ENCODE peak calls at places on chromosomes 4 and X, in eight cellular contexts. E is vagina, S is A549, T is Peyer's patch, F is uterus, Z is adrenal gland, X is heart left ventricle, V is HCT116. J is an unnamed sample.
A peak's percentile ranks its signal among the peaks of the same experiment; 100 is the strongest.

GRCh38 chr4:139007640-139008039 is 7.9 kb upstream of the NOCT start:
- DNase-seq in E (no peak), S (no peak), T (no peak), F (no peak), Z (no peak), X (no peak), V (no peak), J (no peak)

GRCh38 chr4:26325191-26325590 is 4.4 kb downstream of the RBPJ start:
- DNase-seq in E (no peak), S (peak; percentile 31), T (no peak), F (no peak), Z (no peak), X (no peak), V (peak; percentile 35), J (no peak)

GRCh38 chr4:145828802-145829485 is 109.7 kb downstream of the ZNF827 start:
- DNase-seq in E (no peak), S (no peak), T (no peak), F (no peak), Z (no peak), X (no peak), V (no peak), J (no peak)

GRCh38 chr4:99687120-99687519 is 29.5 kb upstream of the C4orf54 start:
- DNase-seq in E (no peak), S (no peak), T (no peak), F (no peak), Z (no peak), X (no peak), V (no peak), J (no peak)

GRCh38 chrX:10156199-10157031 is at the start of gene CLCN4:
- DNase-seq in E (no peak), S (peak; percentile 47), T (no peak), F (no peak), Z (peak; percentile 64), X (peak; percentile 64), V (peak; percentile 10), J (peak; percentile 73)

GRCh38 chrX:48834383-48834709 is 1.1 kb downstream of the PCSK1N start:
- DNase-seq in E (no peak), S (peak; percentile 15), T (no peak), F (no peak), Z (no peak), X (no peak), V (no peak), J (no peak)

GRCh38 chr4:77418333-77418732 is 187.3 kb upstream of the CXCL13 start:
- DNase-seq in E (no peak), S (peak; percentile 23), T (no peak), F (no peak), Z (no peak), X (no peak), V (peak; percentile 24), J (no peak)

GRCh38 chr4:154569028-154569427 is 6.2 kb downstream of the FGB start:
- DNase-seq in E (no peak), S (peak; percentile 38), T (no peak), F (no peak), Z (no peak), X (no peak), V (no peak), J (no peak)

GRCh38 chr4:17324431-17324830 is 187.5 kb downstream of the QDPR start:
- DNase-seq in E (no peak), S (peak; percentile 18), T (no peak), F (peak; percentile 68), Z (peak; percentile 41), X (peak; percentile 46), V (peak; percentile 29), J (peak; percentile 22)
- TF ChIP-seq CTCF in E (no peak), S (peak; percentile 36), T (peak; percentile 37), F (peak; percentile 75), Z (peak; percentile 58), X (peak; percentile 54), V (peak; percentile 80), J (peak; percentile 41)

GRCh38 chr4:124157781-124158180 is 554.8 kb downstream of the ANKRD50 start:
- DNase-seq in E (no peak), S (no peak), T (no peak), F (no peak), Z (no peak), X (no peak), V (no peak), J (no peak)

GRCh38 chr4:124151031-124151430 is 561.5 kb downstream of the ANKRD50 start:
- DNase-seq in E (no peak), S (no peak), T (no peak), F (no peak), Z (no peak), X (no peak), V (no peak), J (no peak)

GRCh38 chr4:124155239-124155638 is 557.3 kb downstream of the ANKRD50 start:
- DNase-seq in E (no peak), S (no peak), T (no peak), F (no peak), Z (no peak), X (no peak), V (no peak), J (no peak)

GRCh38 chr4:124152130-124152529 is 560.4 kb downstream of the ANKRD50 start:
- DNase-seq in E (no peak), S (no peak), T (no peak), F (no peak), Z (no peak), X (no peak), V (no peak), J (no peak)
- H3K27ac ChIP-seq in E (no peak overlapping the region), S (no peak overlapping the region), T (no peak overlapping the region), F (no peak overlapping the region), Z (no peak overlapping the region), X (no peak overlapping the region), V (no peak overlapping the region), J (no peak overlapping the region)

GRCh38 chrX:68833448-68833805 is 4.6 kb downstream of the EFNB1 start:
- DNase-seq in E (no peak), S (no peak), T (no peak), F (no peak), Z (no peak), X (no peak), V (no peak), J (no peak)

GRCh38 chrX:68835104-68835442 is 6.3 kb downstream of the EFNB1 start:
- DNase-seq in E (peak; percentile 74), S (no peak), T (no peak), F (no peak), Z (peak; percentile 1), X (no peak), V (no peak), J (no peak)

GRCh38 chrX:68834371-68835103 is 5.7 kb downstream of the EFNB1 start:
- DNase-seq in E (peak; percentile 95), S (no peak), T (peak; percentile 58), F (no peak), Z (peak; percentile 5), X (no peak), V (no peak), J (no peak)

GRCh38 chrX:68832516-68833447 is 4.0 kb downstream of the EFNB1 start:
- DNase-seq in E (peak; percentile 81), S (no peak), T (no peak), F (no peak), Z (peak; percentile 9), X (no peak), V (no peak), J (no peak)

DNA sequence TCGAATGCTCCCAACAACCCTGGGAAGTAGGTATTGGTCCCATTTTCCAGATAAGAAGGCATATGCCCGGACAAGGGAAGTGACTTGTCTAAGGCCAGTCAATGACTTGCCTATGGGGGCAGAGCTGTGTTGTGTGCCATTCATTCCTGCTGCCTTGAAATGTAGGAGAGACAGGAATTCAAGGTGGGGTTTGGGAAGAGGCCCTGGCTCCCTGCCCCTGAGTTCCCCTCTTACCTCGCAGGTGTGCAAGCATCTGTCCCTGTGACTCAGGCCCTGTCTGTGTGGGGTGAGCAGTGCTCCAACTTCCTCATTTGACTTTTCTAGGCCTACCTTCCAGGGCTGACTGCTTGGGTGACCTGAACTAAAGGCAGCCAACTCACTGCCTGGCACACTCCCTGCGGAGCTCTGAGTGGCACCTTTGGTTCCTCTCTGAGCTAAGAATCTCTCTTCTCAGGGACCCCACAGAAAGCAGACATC is 5.1 kb downstream of the EFNB1 start:
- DNase-seq in E (peak; percentile 92), S (no peak), T (peak; percentile 59), F (no peak), Z (peak; percentile 4), X (no peak), V (no peak), J (peak; percentile 13)
- TF ChIP-seq POLR2A in E (no peak), S (no peak), T (no peak), F (no peak), Z (no peak), X (no peak), V (no peak), J (no peak)

DNA sequence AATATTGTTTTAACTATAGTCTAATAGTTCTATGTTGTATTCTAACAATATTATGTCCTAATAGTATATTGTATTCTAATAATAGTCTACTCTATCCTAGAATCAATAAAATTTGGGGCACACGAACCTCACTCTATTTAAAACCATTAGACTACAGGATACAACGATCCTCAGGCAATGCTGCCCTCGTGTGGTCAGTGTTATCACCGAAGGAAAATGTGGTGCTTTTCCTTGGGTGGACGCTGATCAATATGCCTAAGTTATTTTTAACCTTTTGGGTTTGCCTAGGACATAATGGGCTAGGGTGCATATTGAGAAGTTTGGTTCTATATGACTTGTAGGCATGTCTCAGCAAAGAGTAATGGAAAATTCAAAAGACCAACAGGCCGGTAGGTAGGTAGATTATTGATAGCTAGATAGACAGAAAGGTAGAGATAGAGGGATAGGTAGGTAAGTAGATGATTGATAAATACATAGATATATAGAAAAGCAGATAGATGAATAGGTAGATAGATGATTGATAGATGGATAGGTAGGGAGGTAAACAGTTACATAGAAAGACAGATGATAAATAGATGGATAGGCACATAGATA is 75.1 kb downstream of the PRKX start:
- DNase-seq in E (no peak), S (peak; percentile 37), T (peak; percentile 44), F (no peak), Z (peak; percentile 35), X (peak; percentile 14), V (peak; percentile 7), J (peak; percentile 48)
- TF ChIP-seq CTCF in E (peak; percentile 28), S (peak; percentile 65), T (peak; percentile 52), F (peak; percentile 23), Z (peak; percentile 75), X (peak; percentile 32), V (peak; percentile 32), J (peak; percentile 51)

GRCh38 chr4:86837651-86838050 is 11.5 kb downstream of the SLC10A6 start:
- DNase-seq in E (no peak), S (no peak), T (no peak), F (no peak), Z (no peak), X (no peak), V (no peak), J (no peak)
- H3K27ac ChIP-seq in E (peak overlapping the region; percentile 76), S (no peak overlapping the region), T (no peak overlapping the region), F (peak overlapping the region; percentile 46), Z (no peak overlapping the region), X (no peak overlapping the region), V (no peak overlapping the region), J (no peak overlapping the region)

GRCh38 chrX:140821280-140821679 is 111.7 kb downstream of the LINC00632 start:
- DNase-seq in E (no peak), S (no peak), T (no peak), F (no peak), Z (no peak), X (no peak), V (no peak), J (no peak)

GRCh38 chrX:140817943-140818342 is 108.4 kb downstream of the LINC00632 start:
- DNase-seq in E (no peak), S (peak; percentile 30), T (no peak), F (no peak), Z (no peak), X (no peak), V (no peak), J (no peak)

DNA sequence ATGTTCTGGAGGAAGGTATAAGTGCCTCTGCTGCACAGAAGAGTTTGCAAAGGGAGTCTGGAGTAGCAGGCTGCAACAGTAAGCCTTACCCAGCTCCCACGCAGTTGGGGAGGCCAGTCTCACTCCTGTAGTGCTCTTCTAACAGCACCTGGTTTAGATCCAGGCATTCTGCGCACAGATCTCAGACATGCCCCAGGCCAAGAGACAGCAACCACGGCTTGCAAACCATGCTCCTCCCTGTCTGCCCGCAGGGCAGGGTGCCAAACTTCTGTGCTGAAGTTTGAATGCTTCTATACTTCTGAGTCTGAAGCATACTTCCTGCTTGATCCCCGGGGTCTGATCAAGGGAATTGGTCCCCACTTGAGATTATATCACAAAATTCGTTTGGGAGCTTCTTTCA is 106.3 kb downstream of the LINC00632 start:
- DNase-seq in E (no peak), S (no peak), T (no peak), F (no peak), Z (no peak), X (no peak), V (no peak), J (no peak)
- TF ChIP-seq POLR2A in E (no peak), S (no peak), T (no peak), F (no peak), Z (no peak), X (no peak), V (no peak), J (no peak)